ENCODE peak calls at places on chromosomes 3 and 15, in ten cellular contexts. E is esophagus squamous epithelium, D is left ventricle myocardium inferior, T is prostate gland, C is A673, F is SK-N-MC, N is endothelial cell of umbilical vein, O is IMR-90, G is psoas muscle, W is ovary. R is an unnamed sample.

GRCh38 chr3:46972396-46972795 is 4.1 kb downstream of the CCDC12 start:
- DNase-seq in D (no peak), C (no peak), W (no peak), E (no peak), F (no peak), N (no peak), O (no peak), T (no peak), G (no peak), R (no peak)

GRCh38 chr3:47266709-47267489 is 15.7 kb downstream of the KIF9 start:
- DNase-seq in O (peak; percentile 96), F (peak; percentile 28), T (peak; percentile 8), E (no peak), G (peak; percentile 87), D (peak; percentile 88), C (peak; percentile 80), N (peak; percentile 87), W (peak; percentile 77), R (no peak)

GRCh38 chr3:71713041-71713440 is 12.2 kb downstream of the EIF4E3 start:
- DNase-seq in O (no peak), D (no peak), C (no peak), F (no peak), W (no peak), G (no peak), N (no peak), T (peak; percentile 20), E (no peak), R (no peak)

GRCh38 chr3:192869131-192870027 is 48.3 kb downstream of the MB21D2 start:
- DNase-seq in D (peak; percentile 42), E (no peak), T (no peak), N (peak; percentile 41), C (peak; percentile 56), O (peak; percentile 67), G (peak; percentile 39), F (no peak), W (no peak), R (no peak)

GRCh38 chr3:8485141-8485840 is 16.3 kb upstream of the LMCD1 start:
- DNase-seq in G (no peak), W (no peak), E (no peak), D (no peak), O (no peak), T (no peak), N (no peak), C (no peak), F (no peak), R (no peak)

GRCh38 chr3:15326037-15326436 is 6.3 kb downstream of the SH3BP5 start:
- DNase-seq in T (no peak), C (no peak), G (peak; percentile 66), D (no peak), N (no peak), O (no peak), F (no peak), W (no peak), E (no peak), R (no peak)

GRCh38 chr15:90103669-90104329 is 1.5 kb upstream of the IDH2 start:
- DNase-seq in F (no peak), O (no peak), D (no peak), N (no peak), W (no peak), T (peak; percentile 67), C (no peak), G (no peak), E (no peak), R (no peak)

GRCh38 chr15:89332446-89332845 is 2.2 kb downstream of the POLG start:
- DNase-seq in C (peak; percentile 59), G (no peak), T (no peak), O (peak; percentile 10), N (peak; percentile 34), D (no peak), F (no peak), W (no peak), E (no peak), R (no peak)

GRCh38 chr3:72186485-72186864 is 401.5 kb upstream of the PROK2 start:
- DNase-seq in C (no peak), T (no peak), N (peak; percentile 77), D (no peak), G (no peak), F (no peak), W (no peak), E (no peak), O (peak; percentile 60), R (no peak)

GRCh38 chr3:77464106-77464688 is 424.3 kb downstream of the ROBO2 start:
- DNase-seq in F (no peak), D (no peak), E (no peak), T (no peak), O (no peak), G (no peak), W (no peak), C (peak; percentile 37), N (no peak), R (no peak)

GRCh38 chr3:35685153-35685552 is 45.8 kb downstream of the ARPP21 start:
- DNase-seq in F (no peak), W (no peak), E (no peak), T (no peak), G (no peak), C (no peak), N (no peak), O (no peak), D (no peak), R (no peak)

GRCh38 chr3:42796332-42796885 is 7.9 kb downstream of the HIGD1A start:
- DNase-seq in O (no peak), C (no peak), E (no peak), G (no peak), D (no peak), W (no peak), T (no peak), F (no peak), N (no peak), R (no peak)

GRCh38 chr3:112499328-112499727 is at the start of gene BTLA:
- DNase-seq in O (no peak), F (no peak), E (no peak), G (no peak), N (no peak), W (no peak), T (no peak), C (no peak), D (no peak), R (no peak)

GRCh38 chr3:14377838-14378169 is 24.6 kb upstream of the SLC6A6 start:
- DNase-seq in C (no peak), D (no peak), W (no peak), G (no peak), N (no peak), O (no peak), F (no peak), E (no peak), T (no peak), R (peak; percentile 34)

GRCh38 chr15:78879517-78880241 is 7.0 kb downstream of the MORF4L1 start:
- DNase-seq in O (peak; percentile 40), W (no peak), T (no peak), G (no peak), D (no peak), E (no peak), F (no peak), C (no peak), N (no peak), R (no peak)

DNA sequence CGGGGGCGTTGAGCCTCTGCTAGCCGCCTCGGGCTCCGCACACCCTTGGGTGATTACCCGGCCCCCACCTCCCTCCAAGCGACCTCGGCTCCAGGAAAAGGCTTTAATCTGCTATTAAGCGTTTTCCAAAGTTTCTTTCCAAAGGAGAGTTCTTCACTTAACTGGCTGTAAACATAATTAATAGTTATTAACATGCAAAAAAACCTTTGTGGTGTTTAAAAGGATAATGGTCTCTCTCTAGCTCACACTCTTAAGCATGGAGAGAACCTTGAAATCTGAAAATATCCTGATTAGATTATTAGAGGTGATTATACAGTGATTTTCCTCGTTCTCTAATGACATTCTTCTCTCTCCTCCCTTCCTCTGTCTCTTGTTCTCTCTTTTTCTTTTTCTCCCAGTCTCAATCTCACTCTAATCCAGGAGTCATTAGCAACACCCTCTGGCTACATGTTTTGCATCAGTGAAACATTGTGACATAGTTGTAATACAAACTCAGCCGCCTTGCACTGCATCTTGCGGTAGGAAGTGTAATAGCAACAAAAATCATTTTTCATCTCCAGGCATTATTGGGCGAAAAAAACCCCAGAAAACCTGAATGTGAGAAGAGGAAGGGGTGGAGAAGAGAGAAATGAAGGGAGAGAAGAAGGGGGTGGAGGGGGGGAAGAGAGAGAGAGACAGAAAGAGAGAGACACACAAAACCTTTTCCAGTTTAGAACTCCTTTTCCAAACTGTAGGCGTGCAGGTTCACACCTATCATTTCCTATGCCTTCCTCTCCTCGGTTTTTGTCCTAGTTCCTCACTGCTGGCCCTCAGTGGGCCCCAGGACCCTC is 24.4 kb downstream of the NR2F2 start:
- DNase-seq in W (peak; percentile 63), T (no peak), E (no peak), G (no peak), D (no peak), N (peak; percentile 85), O (peak; percentile 90), C (peak; percentile 87), F (no peak), R (no peak)
- H3K27ac ChIP-seq in W (peak overlapping the region; percentile 91), T (peak overlapping the region; percentile 77), E (peak overlapping the region; percentile 77), G (peak overlapping the region; percentile 60), D (peak overlapping the region; percentile 96), N (peak overlapping the region; percentile 76), O (peak overlapping the region; percentile 89), C (peak overlapping the region; percentile 93), F (peak overlapping the region; percentile 27), R (no peak overlapping the region)

DNA sequence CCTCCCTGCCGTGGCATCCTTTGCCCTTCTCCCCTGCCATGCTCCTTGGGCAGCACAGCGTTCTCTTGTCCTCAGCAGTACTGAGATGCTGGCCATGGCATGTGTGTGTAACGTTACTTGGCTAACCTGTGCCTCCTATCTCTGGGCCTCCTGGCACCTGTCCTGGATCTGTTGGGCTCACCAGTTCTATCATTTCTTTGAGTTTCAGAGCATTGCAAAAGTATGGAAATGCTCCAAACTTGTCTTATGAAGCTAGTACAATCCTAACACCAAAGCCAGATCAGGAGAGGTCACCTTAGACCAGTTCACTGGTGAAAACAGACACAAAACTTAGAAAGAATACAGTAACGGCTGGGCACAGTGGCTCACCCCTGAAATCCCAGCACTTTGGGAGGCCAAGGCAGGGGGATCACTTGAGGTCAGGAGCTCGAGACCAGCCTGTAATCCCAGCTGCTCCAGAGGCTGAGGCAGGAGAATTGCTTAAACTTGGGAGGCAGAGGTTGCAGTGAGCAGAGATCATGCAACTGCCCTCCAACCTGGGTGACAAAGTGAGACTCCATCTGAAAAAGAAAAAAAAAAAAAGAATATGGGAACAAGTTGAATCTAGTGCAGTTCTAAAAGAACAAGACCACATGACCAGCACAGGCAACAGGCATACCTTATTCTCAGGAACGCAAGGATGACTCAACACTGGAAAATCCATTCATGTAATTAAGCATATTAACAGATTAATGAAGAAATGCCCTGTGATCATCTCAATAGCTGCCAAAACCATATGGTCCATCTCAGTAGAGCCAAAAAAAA is 62.4 kb upstream of the TRPM1 start:
- DNase-seq in G (no peak), E (no peak), W (no peak), C (no peak), N (no peak), F (no peak), O (no peak), D (no peak), T (no peak), R (no peak)
- H3K27ac ChIP-seq in G (no peak overlapping the region), E (no peak overlapping the region), W (no peak overlapping the region), C (no peak overlapping the region), N (no peak overlapping the region), F (no peak overlapping the region), O (no peak overlapping the region), D (no peak overlapping the region), T (no peak overlapping the region), R (no peak overlapping the region)

GRCh38 chr15:60569596-60569995 is 90.7 kb upstream of the ICE2 start:
- DNase-seq in O (peak; percentile 15), C (no peak), T (no peak), E (no peak), G (no peak), F (no peak), D (no peak), W (no peak), N (no peak), R (no peak)
- H3K27ac ChIP-seq in O (no peak overlapping the region), C (no peak overlapping the region), T (no peak overlapping the region), E (no peak overlapping the region), G (no peak overlapping the region), F (no peak overlapping the region), D (no peak overlapping the region), W (no peak overlapping the region), N (no peak overlapping the region), R (peak overlapping the region; percentile 93)

GRCh38 chr3:195892355-195893120 is 15.8 kb downstream of the TNK2 start:
- DNase-seq in N (peak; percentile 64), G (peak; percentile 62), O (peak; percentile 71), T (no peak), D (peak; percentile 58), E (no peak), C (no peak), F (no peak), W (peak; percentile 64), R (no peak)
- H3K27ac ChIP-seq in N (peak overlapping the region; percentile 53), G (peak overlapping the region; percentile 91), O (peak overlapping the region; percentile 30), T (peak overlapping the region; percentile 55), D (peak overlapping the region; percentile 80), E (peak overlapping the region; percentile 50), C (no peak overlapping the region), F (no peak overlapping the region), W (no peak overlapping the region), R (no peak overlapping the region)